ENCODE peak calls at places on chromosomes 11 and 22, in ten cellular contexts. X, O, U, L, W, S, I, P, R and C are unnamed samples.

GRCh38 chr11:126113963-126114362 is 51.3 kb upstream of the CDON start:
- DNase-seq in X (no peak), O (no peak), U (no peak), L (peak), W (no peak), S (no peak), I (no peak), P (no peak), R (no peak), C (no peak)

GRCh38 chr11:56700919-56701485 is 2.1 kb downstream of the OR9G1 start:
- DNase-seq in X (no peak), O (no peak), U (no peak), L (no peak), W (no peak), S (no peak), I (no peak), P (no peak), R (no peak), C (no peak)

GRCh38 chr11:27720277-27720830 is 20.1 kb upstream of the BDNF start:
- DNase-seq in X (peak), O (no peak), U (peak), L (peak), W (no peak), S (peak), I (peak), P (no peak), R (peak), C (no peak)

GRCh38 chr11:26649884-26650283 is 72.0 kb downstream of the SLC5A12 start:
- DNase-seq in X (peak), O (peak), U (peak), L (peak), W (no peak), S (peak), I (peak), P (peak), R (peak), C (peak)

GRCh38 chr11:58177409-58178054 is 11.3 kb upstream of the OR9Q2 start:
- DNase-seq in X (no peak), O (no peak), U (no peak), L (no peak), W (no peak), S (no peak), I (no peak), P (no peak), R (no peak), C (no peak)

GRCh38 chr22:38907767-38908166 is 35.8 kb upstream of the CBX6 start:
- DNase-seq in X (no peak), O (no peak), U (no peak), L (no peak), W (no peak), S (no peak), I (no peak), P (no peak), R (no peak), C (no peak)

GRCh38 chr11:1744879-1745700 is 5.3 kb downstream of the IFITM10 start:
- DNase-seq in X (no peak), O (no peak), U (no peak), L (peak), W (peak), S (no peak), I (no peak), P (no peak), R (no peak), C (no peak)

GRCh38 chr11:128956401-128957203 is 13.9 kb upstream of the TP53AIP1 start:
- DNase-seq in X (peak), O (peak), U (peak), L (no peak), W (no peak), S (peak), I (peak), P (no peak), R (no peak), C (peak)

GRCh38 chr11:77381749-77382693 is 80.5 kb upstream of the GDPD4 start:
- DNase-seq in X (peak), O (no peak), U (peak), L (no peak), W (no peak), S (peak), I (no peak), P (no peak), R (no peak), C (no peak)

GRCh38 chr11:47071871-47072270 is 104.8 kb downstream of the ARFGAP2 start:
- DNase-seq in X (no peak), O (no peak), U (no peak), L (no peak), W (no peak), S (no peak), I (no peak), P (no peak), R (no peak), C (peak)

GRCh38 chr11:120063686-120064340 is 74.1 kb downstream of the TRIM29 start:
- DNase-seq in X (no peak), O (no peak), U (no peak), L (no peak), W (peak), S (no peak), I (no peak), P (no peak), R (no peak), C (no peak)

GRCh38 chr11:11963842-11964773 is 44.3 kb downstream of the DKK3 start:
- DNase-seq in X (no peak), O (no peak), U (no peak), L (peak), W (no peak), S (no peak), I (no peak), P (no peak), R (no peak), C (no peak)

GRCh38 chr22:30648825-30649224 is 13.2 kb downstream of the SLC35E4 start:
- DNase-seq in X (no peak), O (no peak), U (no peak), L (no peak), W (no peak), S (no peak), I (no peak), P (no peak), R (no peak), C (peak)

GRCh38 chr11:57459112-57460016 is 964 bp upstream of the RTN4RL2 start:
- DNase-seq in X (no peak), O (no peak), U (no peak), L (peak), W (no peak), S (no peak), I (no peak), P (no peak), R (no peak), C (no peak)

GRCh38 chr11:21783954-21784353 is 408.9 kb upstream of the ANO5 start:
- DNase-seq in X (no peak), O (no peak), U (no peak), L (no peak), W (no peak), S (no peak), I (no peak), P (no peak), R (no peak), C (no peak)

GRCh38 chr22:38782402-38783094 is 11.4 kb downstream of the DNAL4 start:
- DNase-seq in X (peak), O (peak), U (peak), L (no peak), W (no peak), S (no peak), I (no peak), P (no peak), R (no peak), C (no peak)

GRCh38 chr11:12066056-12066798 is 44.2 kb upstream of the MICAL2 start:
- DNase-seq in X (peak), O (peak), U (peak), L (peak), W (no peak), S (peak), I (peak), P (no peak), R (no peak), C (peak)

GRCh38 chr11:75874942-75875341 is 59.9 kb downstream of the UVRAG start:
- DNase-seq in X (no peak), O (no peak), U (no peak), L (no peak), W (no peak), S (no peak), I (no peak), P (no peak), R (no peak), C (no peak)

GRCh38 chr22:39994566-39995345 is at the start of gene FAM83F:
- DNase-seq in X (no peak), O (no peak), U (no peak), L (peak), W (no peak), S (no peak), I (peak), P (no peak), R (no peak), C (peak)

GRCh38 chr11:97092823-97093222 is 703.0 kb downstream of the JRKL start:
- DNase-seq in X (no peak), O (no peak), U (no peak), L (no peak), W (no peak), S (no peak), I (no peak), P (no peak), R (no peak), C (no peak)

GRCh38 chr22:43177479-43177878 is 9.5 kb downstream of the TTLL12 start:
- DNase-seq in X (no peak), O (no peak), U (no peak), L (no peak), W (no peak), S (no peak), I (no peak), P (no peak), R (no peak), C (no peak)